ENCODE peak calls at places on chromosomes 3 and 15, in six cellular contexts. E is GM23338, I is PC-3, R is GM23248, N is SK-N-SH, P is HCT116. D is an unnamed sample.

GRCh38 chr3:161443921-161444457 is 52.6 kb upstream of the OTOL1 start:
- DNase-seq in E (no peak), I (peak; percentile 77), R (no peak), N (no peak), P (no peak), D (no peak)

GRCh38 chr3:197736010-197736490 is 654 bp downstream of the RUBCN start:
- DNase-seq in E (peak; percentile 51), I (no peak), R (peak; percentile 54), N (peak; percentile 77), P (no peak), D (peak; percentile 90)

GRCh38 chr3:52507359-52507758 is 12.2 kb downstream of the STAB1 start:
- DNase-seq in E (no peak), I (peak; percentile 81), R (no peak), N (no peak), P (no peak), D (no peak)

GRCh38 chr15:34223904-34224596 is 766 bp upstream of the EMC4 start:
- DNase-seq in E (peak; percentile 19), I (no peak), R (peak; percentile 38), N (peak; percentile 31), P (no peak), D (peak; percentile 63)

GRCh38 chr3:126934991-126935390 is 47.9 kb upstream of the PLXNA1 start:
- DNase-seq in E (no peak), I (no peak), R (no peak), N (no peak), P (no peak), D (no peak)

GRCh38 chr15:73367624-73368300 is 996 bp downstream of the HCN4 start:
- DNase-seq in E (peak; percentile 41), I (no peak), R (peak; percentile 31), N (peak; percentile 78), P (no peak), D (no peak)

GRCh38 chr3:69767571-69767970 is 28.3 kb downstream of the MITF start:
- DNase-seq in E (no peak), I (no peak), R (no peak), N (no peak), P (no peak), D (no peak)

GRCh38 chr3:123080864-123081562 is 14.2 kb downstream of the PDIA5 start:
- DNase-seq in E (no peak), I (no peak), R (no peak), N (no peak), P (no peak), D (no peak)

GRCh38 chr15:31905054-31905453 is 125.3 kb upstream of the CHRNA7 start:
- DNase-seq in E (peak; percentile 38), I (no peak), R (no peak), N (no peak), P (no peak), D (no peak)

GRCh38 chr15:39508536-39508935 is 72.3 kb upstream of the THBS1 start:
- DNase-seq in E (no peak), I (no peak), R (no peak), N (no peak), P (no peak), D (no peak)

GRCh38 chr3:114841515-114841914 is 305.6 kb downstream of the ZBTB20 start:
- DNase-seq in E (no peak), I (no peak), R (peak; percentile 14), N (no peak), P (peak; percentile 24), D (no peak)

GRCh38 chr3:142273501-142273900 is 48.1 kb upstream of the GK5 start:
- DNase-seq in E (no peak), I (no peak), R (no peak), N (no peak), P (no peak), D (no peak)

GRCh38 chr3:195114026-195114425 is 156.9 kb downstream of the XXYLT1 start:
- DNase-seq in E (no peak), I (no peak), R (no peak), N (no peak), P (no peak), D (no peak)

GRCh38 chr3:40187945-40188344 is 121.6 kb upstream of the EIF1B start:
- DNase-seq in E (no peak), I (no peak), R (no peak), N (no peak), P (no peak), D (no peak)

GRCh38 chr3:109132801-109133473 is 3.6 kb upstream of the C3orf85 start:
- DNase-seq in E (no peak), I (peak; percentile 69), R (peak; percentile 12), N (no peak), P (no peak), D (no peak)

GRCh38 chr3:153089620-153090019 is 72.4 kb upstream of the RAP2B start:
- DNase-seq in E (no peak), I (no peak), R (no peak), N (no peak), P (no peak), D (no peak)

GRCh38 chr3:27976933-27977332 is 254.8 kb upstream of the EOMES start:
- DNase-seq in E (no peak), I (peak; percentile 66), R (peak; percentile 61), N (no peak), P (no peak), D (peak; percentile 55)

GRCh38 chr15:61916104-61916503 is 144.1 kb downstream of the VPS13C start:
- DNase-seq in E (no peak), I (no peak), R (peak; percentile 77), N (peak; percentile 58), P (no peak), D (no peak)

GRCh38 chr3:141231923-141232861 is 567 bp downstream of the PXYLP1 start:
- DNase-seq in E (peak; percentile 76), I (peak; percentile 50), R (peak; percentile 45), N (peak; percentile 67), P (no peak), D (no peak)

GRCh38 chr3:105516972-105517371 is 150.3 kb downstream of the ALCAM start:
- DNase-seq in E (peak; percentile 58), I (no peak), R (no peak), N (no peak), P (no peak), D (peak; percentile 61)

GRCh38 chr3:37492977-37493471 is 318.6 kb upstream of the LRRFIP2 start:
- DNase-seq in E (no peak), I (no peak), R (peak; percentile 80), N (peak; percentile 77), P (no peak), D (no peak)

GRCh38 chr3:52237659-52238172 is 1.2 kb downstream of the TWF2 start:
- DNase-seq in E (peak; percentile 72), I (peak; percentile 91), R (peak; percentile 98), N (peak; percentile 58), P (peak; percentile 51), D (no peak)

GRCh38 chr3:192571197-192571791 is 156.0 kb downstream of the FGF12 start:
- DNase-seq in E (no peak), I (peak; percentile 70), R (peak; percentile 82), N (peak; percentile 15), P (no peak), D (no peak)

GRCh38 chr3:8210752-8211405 is 290.7 kb upstream of the LMCD1 start:
- DNase-seq in E (no peak), I (peak; percentile 43), R (peak; percentile 68), N (no peak), P (no peak), D (no peak)

GRCh38 chr3:82707035-82707434 is 945.6 kb upstream of the GBE1 start:
- DNase-seq in E (peak; percentile 41), I (peak; percentile 51), R (no peak), N (no peak), P (no peak), D (no peak)

GRCh38 chr3:116141724-116142123 is 303.6 kb downstream of the LSAMP start:
- DNase-seq in E (no peak), I (peak; percentile 9), R (no peak), N (no peak), P (no peak), D (no peak)

GRCh38 chr3:11290743-11291680 is 18.8 kb downstream of the ATG7 start:
- DNase-seq in E (no peak), I (peak; percentile 38), R (peak; percentile 80), N (no peak), P (no peak), D (no peak)

GRCh38 chr3:43867673-43868072 is 176.9 kb downstream of the ABHD5 start:
- DNase-seq in E (no peak), I (peak; percentile 20), R (peak; percentile 84), N (no peak), P (no peak), D (no peak)

GRCh38 chr15:32774022-32774421 is 56.2 kb downstream of the GREM1 start:
- DNase-seq in E (no peak), I (peak; percentile 98), R (peak; percentile 98), N (no peak), P (no peak), D (no peak)

GRCh38 chr15:42220216-42220615 is 12.1 kb upstream of the VPS39 start:
- DNase-seq in E (no peak), I (no peak), R (no peak), N (no peak), P (no peak), D (no peak)
- H3K9me2 ChIP-seq in E (no peaks in the 10 kb centered on the region), I (no peaks in the 10 kb centered on the region), R (no peaks in the 10 kb centered on the region), N (no peaks in the 10 kb centered on the region), P (no peaks in the 10 kb centered on the region), D (no peaks in the 10 kb centered on the region)

GRCh38 chr15:46089438-46090044 is 454.7 kb downstream of the SQOR start:
- DNase-seq in E (no peak), I (no peak), R (no peak), N (no peak), P (no peak), D (no peak)
- H3K27ac ChIP-seq in E (no peak overlapping the region), I (peak overlapping the region; percentile 76), R (no peak overlapping the region), N (no peak overlapping the region), P (no peak overlapping the region), D (no peak overlapping the region)

DNA sequence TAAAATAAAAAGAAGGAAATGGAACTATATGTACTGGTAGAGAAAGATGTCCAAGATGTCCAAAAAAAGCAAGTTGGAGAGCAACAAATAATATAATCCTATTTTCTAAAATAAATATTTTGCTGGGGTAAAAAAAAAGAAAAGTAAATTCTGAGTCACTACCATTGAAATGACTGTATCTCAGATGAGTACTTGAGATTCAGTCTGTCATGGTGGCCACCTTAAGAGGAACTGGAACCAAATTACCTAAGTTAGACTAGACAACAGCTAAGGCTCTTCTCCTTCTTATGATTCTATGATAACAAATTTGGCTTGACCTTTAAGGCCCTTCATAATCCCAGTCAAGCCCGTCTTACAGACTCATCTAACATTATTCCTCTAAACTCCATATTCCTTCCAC is 270.6 kb upstream of the HES1 start:
- DNase-seq in E (no peak), I (no peak), R (no peak), N (no peak), P (no peak), D (no peak)
- H3K9me2 ChIP-seq in E (peaks cover 16% of the 10 kb centered on the region), I (no peaks in the 10 kb centered on the region), R (no peaks in the 10 kb centered on the region), N (no peaks in the 10 kb centered on the region), P (no peaks in the 10 kb centered on the region), D (no peaks in the 10 kb centered on the region)

GRCh38 chr15:55744026-55744655 is 1.2 kb upstream of the PRTG start:
- DNase-seq in E (no peak), I (no peak), R (no peak), N (peak; percentile 34), P (no peak), D (no peak)

GRCh38 chr15:55742498-55742926 is 440 bp downstream of the PRTG start:
- DNase-seq in E (peak; percentile 23), I (no peak), R (peak; percentile 48), N (no peak), P (no peak), D (no peak)

GRCh38 chr15:55743615-55743978 is 645 bp upstream of the PRTG start:
- DNase-seq in E (no peak), I (no peak), R (no peak), N (no peak), P (no peak), D (no peak)

GRCh38 chr15:55741592-55742497 is 1.1 kb downstream of the PRTG start:
- DNase-seq in E (peak; percentile 72), I (peak; percentile 3), R (no peak), N (peak; percentile 52), P (no peak), D (no peak)

GRCh38 chr15:55742927-55743614 is at the start of gene PRTG:
- DNase-seq in E (peak; percentile 78), I (peak; percentile 24), R (peak; percentile 64), N (peak; percentile 96), P (no peak), D (no peak)
- H3K27ac ChIP-seq in E (no peak within 1 kb of the TSS), I (no peak within 1 kb of the TSS), R (no peak within 1 kb of the TSS), N (peak within 1 kb of the TSS; percentile 48), P (no peak within 1 kb of the TSS), D (no peak within 1 kb of the TSS)

D was measured in Karpas-422.